ENCODE peak calls at places on chromosomes 3 and 15, in four cellular contexts. W, G, K and Z are unnamed samples.

GRCh38 chr15:79028411-79028964 is 62.1 kb downstream of the RASGRF1 start:
- DNase-seq in W (peak), G (peak), K (peak), Z (no peak)

GRCh38 chr15:91520848-91521247 is 332.7 kb upstream of the SLCO3A1 start:
- DNase-seq in W (no peak), G (no peak), K (no peak), Z (no peak)

GRCh38 chr3:165643433-165643824 is 193.8 kb downstream of the BCHE start:
- DNase-seq in W (peak), G (peak), K (no peak), Z (no peak)

GRCh38 chr3:197339841-197340520 is 41.6 kb upstream of the DLG1 start:
- DNase-seq in W (peak), G (peak), K (no peak), Z (peak)

GRCh38 chr3:140459462-140459861 is 218.4 kb upstream of the TRIM42 start:
- DNase-seq in W (no peak), G (no peak), K (no peak), Z (no peak)

GRCh38 chr3:109023656-109024254 is 70.1 kb upstream of the GUCA1C start:
- DNase-seq in W (peak), G (peak), K (peak), Z (peak)

GRCh38 chr3:59237121-59237520 is 187.3 kb upstream of the CFAP20DC start:
- DNase-seq in W (peak), G (no peak), K (no peak), Z (no peak)

GRCh38 chr3:197029511-197030167 is at the start of gene MELTF:
- DNase-seq in W (peak), G (peak), K (peak), Z (peak)

GRCh38 chr3:197951392-197951990 is 1.5 kb downstream of the RPL35A start:
- DNase-seq in W (no peak), G (no peak), K (no peak), Z (no peak)

DNA sequence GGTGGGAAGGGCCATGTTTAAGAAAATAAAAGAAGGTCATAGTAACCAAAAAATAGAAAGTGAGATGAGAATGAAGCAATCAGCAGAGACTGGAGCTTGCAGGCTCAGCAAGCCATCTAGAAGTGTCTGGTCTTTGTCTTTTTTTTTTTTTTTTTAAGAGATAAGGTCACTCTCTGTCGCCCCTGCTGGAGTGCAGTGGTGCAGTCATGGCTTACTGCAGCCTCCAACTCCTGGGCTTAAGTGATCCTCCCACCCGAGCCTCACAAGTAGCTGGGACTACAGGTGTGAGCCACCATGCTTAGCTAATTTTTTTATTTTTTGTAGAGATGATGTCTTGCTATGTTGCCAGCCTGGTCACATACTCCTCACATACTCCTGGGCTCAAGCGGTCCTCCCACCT is 36.2 kb downstream of the GXYLT2 start:
- DNase-seq in W (no peak), G (no peak), K (no peak), Z (no peak)
- TF ChIP-seq CTCF in W (peak), G (peak), K (no peak), Z (no peak)

GRCh38 chr3:185937689-185938374 is at the start of gene TRA2B:
- DNase-seq in W (peak), G (peak), K (peak), Z (peak)
- TF ChIP-seq CTCF in W (peak), G (peak), K (no peak), Z (peak)

DNA sequence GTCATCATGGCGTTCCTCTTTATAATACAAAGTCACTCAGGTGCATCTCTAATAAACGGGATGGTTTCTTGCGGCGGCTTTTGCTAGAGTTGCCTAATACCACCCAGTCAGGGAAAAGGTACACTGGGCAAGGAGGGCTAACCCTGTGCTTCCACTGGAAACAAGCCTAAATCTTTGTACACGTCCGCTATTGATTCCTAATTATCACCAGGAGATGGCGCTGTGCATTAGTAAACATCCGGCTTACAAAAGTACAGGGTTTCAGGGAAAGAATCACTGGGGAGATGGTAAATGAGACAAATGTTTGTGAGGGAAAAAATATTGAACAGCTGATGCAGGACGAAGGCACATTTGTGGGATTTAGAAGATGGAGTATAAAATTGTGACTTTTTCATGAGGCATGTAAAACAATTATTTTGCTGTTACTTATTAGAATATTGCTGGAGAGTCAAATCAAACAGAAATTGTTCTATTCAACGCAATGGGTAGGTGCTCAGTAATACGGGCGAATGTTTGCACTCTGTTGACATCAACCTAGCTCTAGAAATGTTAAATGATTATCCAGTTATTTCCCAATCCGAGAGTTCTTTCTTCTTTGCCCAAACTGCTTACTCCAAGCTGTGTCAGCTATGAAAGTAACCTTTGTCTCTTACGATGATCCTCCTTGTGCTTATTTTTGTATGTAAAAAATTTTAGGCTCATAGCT is 50.6 kb downstream of the GMNC start:
- DNase-seq in W (peak), G (peak), K (peak), Z (peak)
- TF ChIP-seq CTCF in W (peak), G (peak), K (peak), Z (peak)

GRCh38 chr3:35673017-35673416 is 33.7 kb downstream of the ARPP21 start:
- DNase-seq in W (no peak), G (no peak), K (no peak), Z (no peak)

GRCh38 chr3:35674451-35675109 is 35.3 kb downstream of the ARPP21 start:
- DNase-seq in W (no peak), G (peak), K (no peak), Z (no peak)

GRCh38 chr3:35671483-35671882 is 32.2 kb downstream of the ARPP21 start:
- DNase-seq in W (no peak), G (no peak), K (no peak), Z (no peak)

GRCh38 chr3:35666893-35667292 is 27.6 kb downstream of the ARPP21 start:
- DNase-seq in W (no peak), G (no peak), K (no peak), Z (no peak)

DNA sequence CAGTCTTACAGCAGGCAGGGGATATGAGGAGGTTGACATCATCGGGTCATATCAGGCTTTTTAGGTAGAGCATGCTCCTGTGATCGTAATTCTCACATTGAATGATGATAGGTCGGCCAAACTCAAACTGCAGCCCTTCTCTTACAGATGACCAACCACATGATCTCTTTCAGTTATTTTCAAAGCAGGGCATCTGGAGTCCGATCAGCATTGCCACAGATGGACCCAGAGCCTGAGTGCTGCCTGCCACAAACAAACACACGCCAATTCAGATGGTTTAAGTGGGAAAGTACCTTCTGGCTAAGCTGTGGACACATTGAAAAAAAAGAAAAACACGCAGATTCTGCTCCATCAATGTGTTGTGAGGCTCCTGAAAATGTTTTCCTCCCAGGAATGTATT is 31.1 kb downstream of the ARPP21 start:
- DNase-seq in W (no peak), G (no peak), K (no peak), Z (no peak)
- TF ChIP-seq CTCF in W (no peak), G (no peak), K (no peak), Z (no peak)

DNA sequence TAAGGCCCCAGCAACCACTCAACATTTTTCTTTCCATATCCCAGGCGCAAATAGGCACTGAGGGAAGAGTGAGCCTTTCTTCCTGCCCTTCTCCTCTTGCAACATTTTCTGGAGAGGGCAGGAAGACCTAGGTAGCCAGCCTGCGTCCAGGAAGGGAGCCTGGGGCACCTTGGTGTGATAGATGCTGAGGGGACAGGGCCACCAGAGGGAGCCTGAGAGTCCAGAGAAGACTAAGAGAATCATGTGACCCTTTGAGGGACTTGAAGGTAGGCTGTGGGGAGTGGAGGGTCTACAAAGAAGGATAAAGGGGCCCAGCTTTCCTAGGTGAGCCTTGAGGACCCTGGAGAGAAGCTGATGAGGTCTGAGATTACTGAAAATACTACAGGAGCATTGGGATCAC is 346.6 kb downstream of the CNTN6 start:
- DNase-seq in W (no peak), G (no peak), K (peak), Z (no peak)
- TF ChIP-seq CTCF in W (no peak), G (no peak), K (no peak), Z (no peak)

GRCh38 chr3:190443257-190443656 is 6.4 kb downstream of the TMEM207 start:
- DNase-seq in W (peak), G (peak), K (peak), Z (no peak)
- TF ChIP-seq CTCF in W (peak), G (peak), K (no peak), Z (peak)

GRCh38 chr3:159616234-159616825 is 372.3 kb upstream of the IL12A start:
- DNase-seq in W (peak), G (peak), K (no peak), Z (no peak)

GRCh38 chr3:159619341-159619885 is 369.2 kb upstream of the IL12A start:
- DNase-seq in W (peak), G (peak), K (no peak), Z (peak)

GRCh38 chr3:159620873-159621272 is 367.8 kb upstream of the IL12A start:
- DNase-seq in W (peak), G (peak), K (no peak), Z (peak)

GRCh38 chr3:159624616-159625015 is 364.0 kb upstream of the IL12A start:
- DNase-seq in W (no peak), G (no peak), K (no peak), Z (no peak)

DNA sequence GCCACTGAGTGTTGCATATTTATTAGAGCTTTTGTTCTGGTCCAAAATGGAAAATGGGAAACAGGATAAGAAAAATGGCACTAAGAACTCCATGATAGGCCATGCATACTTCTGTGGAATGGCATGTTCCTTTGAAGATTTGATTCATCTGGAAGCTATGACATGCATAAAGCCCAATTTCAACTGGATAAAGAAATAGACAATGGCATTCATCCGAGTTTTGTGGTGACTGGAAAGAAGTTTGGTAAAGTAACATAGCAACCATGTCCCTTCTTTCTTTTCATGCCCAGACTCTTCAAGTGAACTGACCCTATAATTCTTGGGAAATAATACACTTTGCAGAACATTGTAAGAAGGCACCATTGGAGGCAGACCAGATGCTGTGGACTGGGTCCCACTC is 368.4 kb upstream of the IL12A start:
- DNase-seq in W (no peak), G (no peak), K (no peak), Z (no peak)
- TF ChIP-seq CTCF in W (no peak), G (no peak), K (no peak), Z (no peak)

GRCh38 chr3:194687638-194688206 is 2.0 kb downstream of the FAM43A start:
- DNase-seq in W (peak), G (peak), K (peak), Z (no peak)
- TF ChIP-seq CTCF in W (peak), G (peak), K (peak), Z (peak)

DNA sequence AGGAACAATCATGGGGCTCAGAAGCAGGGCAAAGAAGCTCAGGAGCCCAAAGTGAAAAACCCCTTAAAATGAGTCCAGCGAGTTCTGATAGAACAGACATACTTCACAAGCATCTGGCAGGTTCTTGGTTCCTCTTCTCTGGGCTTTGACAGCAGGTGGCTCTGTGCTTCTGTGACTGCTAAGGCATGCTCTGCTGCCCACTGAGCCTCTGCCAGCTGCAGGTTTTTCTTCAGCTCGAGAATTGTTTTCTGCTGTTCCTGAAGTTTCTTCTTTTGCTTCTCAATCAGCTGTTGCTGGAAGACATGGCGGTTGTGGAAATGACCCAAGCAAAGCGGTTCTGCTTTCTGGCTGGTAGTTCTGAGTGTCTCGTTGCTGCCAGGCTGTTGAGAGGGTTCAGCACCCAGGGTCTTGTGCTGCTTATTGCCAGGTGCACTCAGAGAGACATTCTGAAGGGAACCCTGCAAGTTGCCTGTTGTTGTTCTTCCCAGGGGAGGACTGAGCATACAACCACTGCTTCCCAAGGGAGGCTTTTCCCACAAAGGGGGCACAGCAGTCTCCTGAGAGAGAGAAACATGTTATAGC is 50.8 kb downstream of the CCDC191 start:
- DNase-seq in W (no peak), G (no peak), K (no peak), Z (no peak)
- TF ChIP-seq CTCF in W (no peak), G (no peak), K (no peak), Z (no peak)